ENCODE peak calls at places on chromosomes 11 and 22, in four cellular contexts. P is H1, A is mesendoderm, Q is H9. C is an unnamed sample.
A peak's percentile ranks its signal among the peaks of the same experiment; 100 is the strongest.

GRCh38 chr11:11996321-11997174 is 11.9 kb downstream of the DKK3 start:
- DNase-seq in P (no peak), A (no peak), Q (no peak), C (no peak)

GRCh38 chr11:15341587-15341986 is 226.9 kb downstream of the INSC start:
- DNase-seq in P (no peak), A (peak; percentile 83), Q (no peak), C (no peak)

GRCh38 chr22:23453277-23453676 is 126.8 kb downstream of the IGLL1 start:
- DNase-seq in P (no peak), A (no peak), Q (no peak), C (no peak)

GRCh38 chr11:69131644-69132300 is 24.0 kb upstream of the SMIM38 start:
- DNase-seq in P (peak; percentile 89), A (peak; percentile 96), Q (peak; percentile 92), C (peak; percentile 70)

GRCh38 chr11:116598036-116598435 is 174.8 kb downstream of the BUD13 start:
- DNase-seq in P (no peak), A (no peak), Q (no peak), C (no peak)

GRCh38 chr11:122954455-122954854 is 27.2 kb downstream of the BSX start:
- DNase-seq in P (no peak), A (no peak), Q (no peak), C (no peak)

GRCh38 chr11:27392278-27392677 is 29.3 kb upstream of the CCDC34 start:
- DNase-seq in P (no peak), A (no peak), Q (no peak), C (no peak)

GRCh38 chr11:119624102-119624615 is 104.8 kb downstream of the NECTIN1 start:
- DNase-seq in P (no peak), A (no peak), Q (peak; percentile 68), C (no peak)

GRCh38 chr11:34866375-34866774 is 49.8 kb downstream of the APIP start:
- DNase-seq in P (no peak), A (no peak), Q (no peak), C (peak; percentile 22)

GRCh38 chr22:20088263-20088648 is 8.2 kb downstream of the DGCR8 start:
- DNase-seq in P (no peak), A (no peak), Q (no peak), C (no peak)
- H3K56ac ChIP-seq in P (no peak overlapping the region), A (no peak overlapping the region), Q (no peak overlapping the region), C (no peak overlapping the region)

DNA sequence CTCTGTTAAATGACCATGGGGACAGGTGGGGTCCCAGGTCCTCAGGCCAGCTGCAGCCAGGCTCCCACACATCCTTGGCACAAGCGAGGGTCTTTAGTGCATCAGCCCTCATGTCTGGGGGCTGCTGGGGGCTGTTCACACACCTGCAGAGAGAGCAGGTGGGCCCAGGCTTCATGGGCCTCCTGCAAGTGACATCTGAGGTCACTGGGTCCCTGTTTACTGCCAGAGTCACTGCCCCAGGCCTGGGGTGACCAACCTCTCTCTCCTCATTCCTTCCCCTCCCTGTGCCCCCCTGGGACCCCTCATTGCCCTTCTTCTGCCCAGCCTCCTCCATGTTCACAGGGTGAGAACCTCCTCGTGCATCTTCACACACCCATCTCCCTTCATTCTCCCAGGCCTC is 92.4 kb downstream of the RTL6 start:
- DNase-seq in P (no peak), A (no peak), Q (no peak), C (no peak)
- H3K56ac ChIP-seq in P (no peak overlapping the region), A (no peak overlapping the region), Q (no peak overlapping the region), C (no peak overlapping the region)

DNA sequence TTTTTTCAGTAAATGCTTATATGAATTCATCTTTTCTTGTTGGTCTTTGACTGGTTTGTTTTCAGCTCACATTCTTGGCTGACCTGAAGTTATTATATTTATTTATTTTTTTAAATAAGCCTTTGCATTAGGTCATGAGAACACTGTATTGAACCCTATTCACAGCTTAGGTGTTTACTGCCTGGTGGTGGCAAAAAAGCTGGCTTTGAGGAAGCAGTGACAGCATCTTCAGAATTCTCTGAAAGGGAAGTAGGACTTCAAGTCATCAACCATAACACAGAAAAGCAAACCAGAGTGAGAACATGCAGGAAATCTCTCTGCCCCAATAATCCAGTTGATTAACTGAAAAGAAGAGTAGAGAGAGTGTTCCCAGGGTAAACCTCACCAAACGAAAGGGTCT is 30.3 kb upstream of the MMP13 start:
- DNase-seq in P (no peak), A (no peak), Q (no peak), C (no peak)
- H3K56ac ChIP-seq in P (no peak overlapping the region), A (no peak overlapping the region), Q (no peak overlapping the region), C (no peak overlapping the region)

GRCh38 chr11:128477811-128478210 is 109.5 kb downstream of the ETS1 start:
- DNase-seq in P (no peak), A (no peak), Q (no peak), C (no peak)
- H3K56ac ChIP-seq in P (no peak overlapping the region), A (no peak overlapping the region), Q (no peak overlapping the region), C (no peak overlapping the region)

C was measured in IMR-90.